ENCODE peak calls at places on chromosomes 7 and 10, in six cellular contexts. P is aorta, Q is NCI-H82, R is left cardiac atrium, J is NCI-H1092 treated with DMSO at 0.1 percent for 48 hours, B is smooth muscle cell of the brain vasculature. Y is an unnamed sample.

GRCh38 chr7:47609803-47610452 is 28.0 kb upstream of the TNS3 start:
- DNase-seq in J (no peak), P (no peak), B (no peak), Q (no peak), R (peak), Y (peak)

GRCh38 chr10:49534670-49535381 is 4.1 kb downstream of the ERCC6 start:
- DNase-seq in R (no peak), Q (no peak), B (no peak), P (no peak), J (no peak), Y (no peak)

GRCh38 chr10:121910673-121911420 is 17.0 kb downstream of the ATE1 start:
- DNase-seq in Q (no peak), R (no peak), P (no peak), B (no peak), J (no peak), Y (no peak)

GRCh38 chr7:46583606-46584005 is 662.5 kb upstream of the IGFBP3 start:
- DNase-seq in P (no peak), J (no peak), B (no peak), Q (no peak), R (no peak), Y (no peak)

GRCh38 chr10:93753621-93754250 is 4.0 kb upstream of the LGI1 start:
- DNase-seq in J (no peak), B (no peak), P (no peak), R (no peak), Q (peak), Y (no peak)

GRCh38 chr7:18724311-18724710 is 228.8 kb downstream of the HDAC9 start:
- DNase-seq in P (no peak), J (no peak), Q (no peak), R (no peak), B (no peak), Y (no peak)

GRCh38 chr7:132996581-132997242 is 85.2 kb downstream of the CHCHD3 start:
- DNase-seq in R (no peak), B (no peak), J (no peak), P (no peak), Q (no peak), Y (no peak)

GRCh38 chr7:3960045-3960772 is 659.2 kb downstream of the SDK1 start:
- DNase-seq in J (no peak), R (no peak), B (no peak), P (no peak), Q (no peak), Y (no peak)

GRCh38 chr7:11751807-11752389 is 80.1 kb downstream of the THSD7A start:
- DNase-seq in P (no peak), Q (no peak), R (no peak), J (no peak), B (no peak), Y (no peak)

GRCh38 chr7:106916689-106917088 is 51.6 kb downstream of the PIK3CG start:
- DNase-seq in B (no peak), R (no peak), Q (peak), J (no peak), P (no peak), Y (no peak)

GRCh38 chr10:132607961-132608495 is 70.4 kb downstream of the INPP5A start:
- DNase-seq in J (no peak), P (no peak), B (no peak), R (no peak), Q (no peak), Y (peak)

GRCh38 chr10:95289003-95289920 is 1.5 kb downstream of the PDLIM1 start:
- DNase-seq in J (no peak), B (no peak), P (no peak), Q (peak), R (no peak), Y (no peak)

GRCh38 chr10:26527018-26527417 is 88.9 kb downstream of the APBB1IP start:
- DNase-seq in R (no peak), J (no peak), B (no peak), Q (no peak), P (no peak), Y (no peak)

GRCh38 chr7:128210036-128210347 is 31.1 kb upstream of the LEP start:
- DNase-seq in B (no peak), P (no peak), R (no peak), Q (no peak), J (no peak), Y (no peak)

GRCh38 chr10:120823251-120823650 is 27.9 kb upstream of the WDR11 start:
- DNase-seq in J (no peak), B (no peak), Q (no peak), P (no peak), R (no peak), Y (no peak)

Y was measured in suprapubic skin.